ENCODE peak calls at places on chromosomes 1 and 21, in five cellular contexts. One of them, this sample, is unnamed.

GRCh38 chr1:226903819-226904710 is 33.6 kb downstream of the PSEN2 start:
- DNase-seq in uterus: peak
- DNase-seq in IMR-90: peak
- DNase-seq in A549: no peak
- DNase-seq in heart left ventricle: no peak
- DNase-seq in this sample: no peak

GRCh38 chr1:179369751-179370341 is 4.1 kb downstream of the AXDND1 start:
- DNase-seq in uterus: no peak
- DNase-seq in IMR-90: peak
- DNase-seq in A549: peak
- DNase-seq in heart left ventricle: no peak
- DNase-seq in this sample: no peak

GRCh38 chr1:29176567-29176966 is 5.1 kb downstream of the SRSF4 start:
- DNase-seq in uterus: no peak
- DNase-seq in IMR-90: no peak
- DNase-seq in A549: no peak
- DNase-seq in heart left ventricle: no peak
- DNase-seq in this sample: no peak

GRCh38 chr1:233254039-233254362 is 41.5 kb downstream of the PCNX2 start:
- DNase-seq in uterus: no peak
- DNase-seq in IMR-90: peak
- DNase-seq in A549: no peak
- DNase-seq in heart left ventricle: no peak
- DNase-seq in this sample: no peak

GRCh38 chr1:15833069-15833679 is 14.3 kb upstream of the SPEN start:
- DNase-seq in uterus: peak
- DNase-seq in IMR-90: no peak
- DNase-seq in A549: no peak
- DNase-seq in heart left ventricle: peak
- DNase-seq in this sample: peak

GRCh38 chr1:25799346-25799720 is 660 bp upstream of the SELENON start:
- DNase-seq in uterus: no peak
- DNase-seq in IMR-90: no peak
- DNase-seq in A549: no peak
- DNase-seq in heart left ventricle: no peak
- DNase-seq in this sample: no peak

GRCh38 chr1:152502496-152503180 is 8.0 kb upstream of the LCE5A start:
- DNase-seq in uterus: no peak
- DNase-seq in IMR-90: no peak
- DNase-seq in A549: peak
- DNase-seq in heart left ventricle: no peak
- DNase-seq in this sample: no peak

GRCh38 chr21:18602711-18603110 is 199.1 kb upstream of the TMPRSS15 start:
- DNase-seq in uterus: no peak
- DNase-seq in IMR-90: no peak
- DNase-seq in A549: no peak
- DNase-seq in heart left ventricle: no peak
- DNase-seq in this sample: no peak

GRCh38 chr1:94326329-94326728 is 88.9 kb upstream of the ARHGAP29 start:
- DNase-seq in uterus: no peak
- DNase-seq in IMR-90: peak
- DNase-seq in A549: no peak
- DNase-seq in heart left ventricle: no peak
- DNase-seq in this sample: no peak

GRCh38 chr1:93579891-93580290 is 101.7 kb downstream of the BCAR3 start:
- DNase-seq in uterus: peak
- DNase-seq in IMR-90: peak
- DNase-seq in A549: no peak
- DNase-seq in heart left ventricle: peak
- DNase-seq in this sample: no peak

GRCh38 chr1:186244825-186245224 is 130.2 kb downstream of the TPR start:
- DNase-seq in uterus: no peak
- DNase-seq in IMR-90: no peak
- DNase-seq in A549: no peak
- DNase-seq in heart left ventricle: no peak
- DNase-seq in this sample: no peak

GRCh38 chr1:166811691-166812090 is 27.6 kb upstream of the POGK start:
- DNase-seq in uterus: no peak
- DNase-seq in IMR-90: peak
- DNase-seq in A549: no peak
- DNase-seq in heart left ventricle: no peak
- DNase-seq in this sample: no peak

GRCh38 chr1:197924516-197925123 is 7.4 kb downstream of the LHX9 start:
- DNase-seq in uterus: peak
- DNase-seq in IMR-90: peak
- DNase-seq in A549: peak
- DNase-seq in heart left ventricle: no peak
- DNase-seq in this sample: no peak

GRCh38 chr21:25732091-25732760 is 2.5 kb downstream of the ATP5PF start:
- DNase-seq in uterus: no peak
- DNase-seq in IMR-90: no peak
- DNase-seq in A549: no peak
- DNase-seq in heart left ventricle: no peak
- DNase-seq in this sample: no peak

GRCh38 chr1:91712981-91713841 is 172.7 kb downstream of the TGFBR3 start:
- DNase-seq in uterus: peak
- DNase-seq in IMR-90: peak
- DNase-seq in A549: no peak
- DNase-seq in heart left ventricle: peak
- DNase-seq in this sample: peak

GRCh38 chr1:207071426-207071825 is 17.2 kb upstream of the C4BPB start:
- DNase-seq in uterus: no peak
- DNase-seq in IMR-90: no peak
- DNase-seq in A549: no peak
- DNase-seq in heart left ventricle: no peak
- DNase-seq in this sample: no peak

GRCh38 chr21:32306021-32306780 is 7.5 kb downstream of the MRAP start:
- DNase-seq in uterus: no peak
- DNase-seq in IMR-90: no peak
- DNase-seq in A549: no peak
- DNase-seq in heart left ventricle: no peak
- DNase-seq in this sample: no peak

GRCh38 chr1:93722081-93723031 is 40.7 kb upstream of the BCAR3 start:
- DNase-seq in uterus: no peak
- DNase-seq in IMR-90: no peak
- DNase-seq in A549: no peak
- DNase-seq in heart left ventricle: peak
- DNase-seq in this sample: no peak

GRCh38 chr1:151238467-151238739 is 16.1 kb upstream of the PSMD4 start:
- DNase-seq in uterus: no peak
- DNase-seq in IMR-90: peak
- DNase-seq in A549: no peak
- DNase-seq in heart left ventricle: no peak
- DNase-seq in this sample: no peak

GRCh38 chr1:23592209-23592905 is 33.1 kb upstream of the ID3 start:
- DNase-seq in uterus: no peak
- DNase-seq in IMR-90: no peak
- DNase-seq in A549: no peak
- DNase-seq in heart left ventricle: no peak
- DNase-seq in this sample: no peak

GRCh38 chr1:51313961-51314777 is 16.2 kb downstream of the TTC39A start:
- DNase-seq in uterus: peak
- DNase-seq in IMR-90: peak
- DNase-seq in A549: peak
- DNase-seq in heart left ventricle: peak
- DNase-seq in this sample: peak

GRCh38 chr1:8844421-8845063 is 27.1 kb upstream of the RERE start:
- DNase-seq in uterus: no peak
- DNase-seq in IMR-90: no peak
- DNase-seq in A549: no peak
- DNase-seq in heart left ventricle: peak
- DNase-seq in this sample: no peak

GRCh38 chr1:8846263-8846662 is 28.8 kb upstream of the RERE start:
- DNase-seq in uterus: no peak
- DNase-seq in IMR-90: no peak
- DNase-seq in A549: no peak
- DNase-seq in heart left ventricle: no peak
- DNase-seq in this sample: no peak

GRCh38 chr1:8848663-8849386 is 29.7 kb downstream of the ENO1 start:
- DNase-seq in uterus: peak
- DNase-seq in IMR-90: peak
- DNase-seq in A549: peak
- DNase-seq in heart left ventricle: peak
- DNase-seq in this sample: peak

GRCh38 chr1:8847990-8848389 is 30.5 kb downstream of the ENO1 start:
- DNase-seq in uterus: no peak
- DNase-seq in IMR-90: no peak
- DNase-seq in A549: no peak
- DNase-seq in heart left ventricle: no peak
- DNase-seq in this sample: no peak

DNA sequence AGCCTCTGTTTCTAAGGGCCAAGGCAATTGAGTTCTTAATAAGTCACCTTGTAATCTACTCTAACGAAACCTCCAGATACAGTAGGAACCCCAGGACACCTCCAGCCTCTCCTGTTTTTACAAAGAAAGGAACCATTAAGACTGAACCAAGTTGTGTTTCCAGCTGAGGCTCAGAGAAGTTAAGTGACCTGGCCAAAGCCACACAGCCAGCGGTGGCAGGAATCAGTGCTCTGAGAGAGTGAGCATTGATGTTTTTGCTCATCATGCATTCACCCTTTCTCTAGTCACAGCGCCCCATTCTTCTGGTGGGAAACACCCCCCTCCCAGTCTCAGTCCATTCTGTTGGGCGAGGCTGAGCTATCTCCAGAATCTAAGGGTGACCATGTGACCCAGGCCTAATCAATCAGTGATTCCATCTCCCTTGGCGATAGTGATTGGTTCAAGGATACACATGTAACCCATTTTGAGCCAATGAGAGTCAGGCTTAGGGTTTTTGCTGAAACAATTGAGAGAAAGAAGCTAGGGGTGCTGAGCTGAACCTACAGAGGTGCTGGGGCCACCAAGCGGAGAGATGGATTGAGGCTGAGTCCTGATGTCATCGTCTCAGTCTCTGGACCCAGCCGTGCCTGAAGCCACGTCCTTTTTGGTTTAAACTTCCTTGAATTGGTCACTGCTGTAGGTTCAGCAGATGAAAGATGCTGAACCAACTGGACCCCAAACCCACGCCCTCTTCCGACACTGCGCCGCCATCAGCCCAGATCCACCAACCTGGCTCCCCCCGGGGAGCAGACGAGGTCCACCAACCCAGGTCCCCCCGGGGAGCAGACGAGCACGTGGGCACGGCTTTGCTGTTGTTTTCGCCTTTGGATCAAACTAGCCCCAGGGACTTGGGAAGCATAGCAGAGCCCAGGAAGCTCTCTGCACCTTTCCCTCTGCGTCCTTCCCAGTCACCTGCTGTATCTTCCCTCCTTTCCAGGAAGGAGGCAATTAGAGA is 28.0 kb upstream of the RERE start:
- DNase-seq in uterus: no peak
- DNase-seq in IMR-90: no peak
- DNase-seq in A549: no peak
- DNase-seq in heart left ventricle: no peak
- DNase-seq in this sample: no peak
- TF ChIP-seq POLR2A in uterus: no peak
- TF ChIP-seq POLR2A in IMR-90: no peak
- TF ChIP-seq POLR2A in A549: no peak
- TF ChIP-seq POLR2A in heart left ventricle: no peak
- TF ChIP-seq POLR2A in this sample: no peak

DNA sequence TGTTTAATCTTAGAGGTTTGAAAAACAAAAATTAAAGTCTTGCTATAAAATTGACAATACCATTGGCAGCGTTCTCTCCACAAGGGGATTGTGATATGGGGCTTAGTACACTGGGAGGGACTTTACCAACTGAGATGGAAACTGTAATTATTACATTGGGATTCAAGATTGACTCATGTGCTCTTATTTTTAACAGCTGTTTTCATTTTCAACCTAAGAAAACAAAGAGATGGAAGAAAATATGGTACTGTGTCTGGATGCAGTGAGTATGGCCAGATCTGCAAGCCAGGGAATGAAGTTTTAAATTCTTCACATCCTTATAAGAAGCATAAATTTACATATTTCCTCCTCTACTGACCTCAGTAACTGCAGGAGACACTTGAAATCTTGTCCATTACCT is 81.4 kb upstream of the EDEM3 start:
- DNase-seq in uterus: no peak
- DNase-seq in IMR-90: no peak
- DNase-seq in A549: no peak
- DNase-seq in heart left ventricle: no peak
- DNase-seq in this sample: no peak
- H3K27ac ChIP-seq in uterus: peak
- H3K27ac ChIP-seq in IMR-90: no peak
- H3K27ac ChIP-seq in A549: no peak
- H3K27ac ChIP-seq in heart left ventricle: peak
- H3K27ac ChIP-seq in this sample: no peak

GRCh38 chr21:45554477-45555175 is 12.4 kb upstream of the SLC19A1 start:
- DNase-seq in uterus: peak
- DNase-seq in IMR-90: peak
- DNase-seq in A549: peak
- DNase-seq in heart left ventricle: peak
- DNase-seq in this sample: peak
- TF ChIP-seq POLR2A in uterus: no peak
- TF ChIP-seq POLR2A in IMR-90: peak
- TF ChIP-seq POLR2A in A549: peak
- TF ChIP-seq POLR2A in heart left ventricle: no peak
- TF ChIP-seq POLR2A in this sample: peak

GRCh38 chr1:157773723-157774350 is 3.1 kb downstream of the FCRL2 start:
- DNase-seq in uterus: no peak
- DNase-seq in IMR-90: no peak
- DNase-seq in A549: no peak
- DNase-seq in heart left ventricle: no peak
- DNase-seq in this sample: no peak
- H3K27ac ChIP-seq in uterus: no peak
- H3K27ac ChIP-seq in IMR-90: no peak
- H3K27ac ChIP-seq in A549: no peak
- H3K27ac ChIP-seq in heart left ventricle: no peak
- H3K27ac ChIP-seq in this sample: no peak

DNA sequence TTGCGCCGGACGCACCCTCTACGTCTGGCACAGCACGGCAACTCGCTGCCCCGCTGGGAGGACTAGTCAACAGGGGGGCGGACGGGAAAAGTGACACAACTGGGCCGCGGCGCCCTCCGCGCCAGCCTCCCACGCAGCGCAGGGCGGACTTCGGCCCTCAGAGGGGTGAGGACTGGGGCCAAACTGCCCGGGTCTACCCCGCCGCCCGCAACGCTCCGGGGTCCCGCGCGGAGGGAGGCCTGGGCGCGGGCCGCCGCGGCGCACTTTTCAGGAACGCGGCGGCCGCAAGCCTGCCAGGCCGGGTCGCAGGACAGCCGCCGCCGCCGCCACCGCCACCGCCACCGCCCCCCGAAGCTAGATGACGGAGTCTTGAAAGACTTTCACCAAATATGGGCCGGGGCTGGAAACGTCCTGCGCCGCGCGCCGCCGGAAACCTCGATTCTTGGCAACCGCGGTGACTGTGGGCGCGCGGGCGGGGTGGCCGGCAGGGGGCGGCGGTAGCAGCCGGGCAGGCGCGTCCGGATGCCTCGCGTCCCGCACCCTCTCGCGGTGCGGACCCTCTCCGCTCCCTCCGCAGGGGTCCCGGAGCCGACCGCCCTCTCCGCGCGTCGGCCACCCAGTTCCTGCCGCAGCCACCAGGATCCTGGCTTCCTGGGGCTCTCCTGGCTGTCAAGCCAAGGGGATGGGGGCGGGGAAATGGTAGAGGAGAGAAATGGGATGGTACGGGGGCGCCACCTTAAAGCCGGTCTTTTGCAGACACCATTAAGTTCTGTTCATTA is 3.7 kb upstream of the CCN1 start:
- DNase-seq in uterus: peak
- DNase-seq in IMR-90: peak
- DNase-seq in A549: peak
- DNase-seq in heart left ventricle: peak
- DNase-seq in this sample: peak
- TF ChIP-seq POLR2A in uterus: peak
- TF ChIP-seq POLR2A in IMR-90: peak
- TF ChIP-seq POLR2A in A549: peak
- TF ChIP-seq POLR2A in heart left ventricle: peak
- TF ChIP-seq POLR2A in this sample: peak

This sample was measured in right lobe of liver.